ENCODE peak calls at places on chromosome 5, in five cellular contexts. S, N, Q, D and Z are unnamed samples.

GRCh38 chr5:123099514-123100151 is 10.6 kb downstream of the PRDM6 start:
- DNase-seq in D (no peak), N (no peak), S (no peak), Q (peak), Z (no peak)

GRCh38 chr5:173395257-173395932 is 67.2 kb upstream of the STC2 start:
- DNase-seq in D (peak), Q (no peak), N (peak), S (peak), Z (peak)

GRCh38 chr5:66666778-66667177 is 70.6 kb downstream of the MAST4 start:
- DNase-seq in Q (no peak), S (no peak), D (no peak), N (no peak), Z (peak)

GRCh38 chr5:167893271-167893670 is 398.2 kb upstream of the WWC1 start:
- DNase-seq in D (no peak), S (no peak), Q (no peak), N (no peak), Z (no peak)

GRCh38 chr5:58582411-58583393 is at the start of gene RAB3C:
- DNase-seq in D (peak), N (peak), S (peak), Q (peak), Z (peak)

GRCh38 chr5:92944903-92945629 is 636.0 kb downstream of the NR2F1-AS1 start:
- DNase-seq in D (peak), Q (no peak), N (peak), S (peak), Z (no peak)

GRCh38 chr5:170545313-170545712 is 41.5 kb downstream of the KCNIP1 start:
- DNase-seq in N (no peak), Q (no peak), S (no peak), D (no peak), Z (no peak)

GRCh38 chr5:15499528-15500325 is at the start of gene FBXL7:
- DNase-seq in Q (peak), D (peak), N (peak), S (no peak), Z (peak)

GRCh38 chr5:86824642-86825041 is 206.9 kb downstream of the COX7C start:
- DNase-seq in S (no peak), Q (no peak), D (no peak), N (no peak), Z (no peak)

GRCh38 chr5:39660020-39660419 is 235.2 kb upstream of the DAB2 start:
- DNase-seq in S (no peak), D (no peak), N (no peak), Q (no peak), Z (no peak)

GRCh38 chr5:167565555-167565954 is 725.9 kb upstream of the WWC1 start:
- DNase-seq in D (peak), Q (no peak), S (no peak), N (peak), Z (no peak)